ENCODE peak calls at places on chromosomes 5 and 9, in nine cellular contexts. One of them, this sample, is unnamed. For H3K4me1, the result is how much of the 10 kb centered on the place peaks cover.

GRCh38 chr5:143986567-143987242 is 174.7 kb downstream of the HMHB1 start:
- DNase-seq in K562: no peak
- DNase-seq in GM23338: no peak
- DNase-seq in fibroblast of lung: peak
- DNase-seq in GM23248: peak
- DNase-seq in heart left ventricle: no peak
- DNase-seq in Peyer's patch: no peak
- DNase-seq in PC-9: no peak
- DNase-seq in adrenal gland: no peak
- DNase-seq in this sample: no peak

GRCh38 chr5:17314907-17315471 is 97.6 kb downstream of the BASP1 start:
- DNase-seq in adrenal gland: no peak
- DNase-seq in fibroblast of lung: peak
- DNase-seq in heart left ventricle: no peak
- DNase-seq in Peyer's patch: no peak
- DNase-seq in K562: no peak
- DNase-seq in GM23338: peak
- DNase-seq in GM23248: peak
- DNase-seq in PC-9: peak
- DNase-seq in this sample: no peak

GRCh38 chr5:123776761-123777160 is 264.8 kb downstream of the CSNK1G3 start:
- DNase-seq in K562: no peak
- DNase-seq in fibroblast of lung: peak
- DNase-seq in Peyer's patch: no peak
- DNase-seq in PC-9: no peak
- DNase-seq in heart left ventricle: no peak
- DNase-seq in GM23338: no peak
- DNase-seq in adrenal gland: no peak
- DNase-seq in GM23248: peak
- DNase-seq in this sample: no peak

GRCh38 chr5:36943584-36943983 is 67.0 kb downstream of the NIPBL start:
- DNase-seq in GM23248: no peak
- DNase-seq in heart left ventricle: no peak
- DNase-seq in PC-9: no peak
- DNase-seq in fibroblast of lung: no peak
- DNase-seq in K562: no peak
- DNase-seq in GM23338: no peak
- DNase-seq in adrenal gland: no peak
- DNase-seq in Peyer's patch: no peak
- DNase-seq in this sample: no peak

GRCh38 chr5:122463221-122463620 is 151.2 kb downstream of the SNCAIP start:
- DNase-seq in PC-9: no peak
- DNase-seq in GM23338: no peak
- DNase-seq in Peyer's patch: no peak
- DNase-seq in GM23248: peak
- DNase-seq in fibroblast of lung: peak
- DNase-seq in heart left ventricle: no peak
- DNase-seq in adrenal gland: no peak
- DNase-seq in K562: no peak
- DNase-seq in this sample: no peak

GRCh38 chr5:79109527-79110492 is 1.8 kb upstream of the BHMT start:
- DNase-seq in GM23338: peak
- DNase-seq in adrenal gland: no peak
- DNase-seq in Peyer's patch: no peak
- DNase-seq in K562: peak
- DNase-seq in GM23248: no peak
- DNase-seq in fibroblast of lung: no peak
- DNase-seq in PC-9: no peak
- DNase-seq in heart left ventricle: no peak
- DNase-seq in this sample: no peak

GRCh38 chr9:86494644-86495081 is 140.5 kb upstream of the TUT7 start:
- DNase-seq in GM23248: peak
- DNase-seq in heart left ventricle: no peak
- DNase-seq in fibroblast of lung: peak
- DNase-seq in K562: no peak
- DNase-seq in Peyer's patch: no peak
- DNase-seq in PC-9: peak
- DNase-seq in adrenal gland: no peak
- DNase-seq in GM23338: no peak
- DNase-seq in this sample: no peak

GRCh38 chr9:118148990-118149389 is 444.8 kb downstream of the TLR4 start:
- DNase-seq in K562: no peak
- DNase-seq in heart left ventricle: no peak
- DNase-seq in Peyer's patch: no peak
- DNase-seq in fibroblast of lung: no peak
- DNase-seq in adrenal gland: no peak
- DNase-seq in GM23248: no peak
- DNase-seq in GM23338: peak
- DNase-seq in PC-9: no peak
- DNase-seq in this sample: no peak

GRCh38 chr5:10301842-10302610 is 5.7 kb downstream of the CMBL start:
- DNase-seq in Peyer's patch: peak
- DNase-seq in fibroblast of lung: peak
- DNase-seq in GM23338: no peak
- DNase-seq in GM23248: no peak
- DNase-seq in PC-9: peak
- DNase-seq in heart left ventricle: peak
- DNase-seq in K562: no peak
- DNase-seq in adrenal gland: peak
- DNase-seq in this sample: peak

GRCh38 chr5:147177125-147177840 is 57.5 kb upstream of the STK32A start:
- DNase-seq in heart left ventricle: no peak
- DNase-seq in GM23248: peak
- DNase-seq in PC-9: no peak
- DNase-seq in adrenal gland: no peak
- DNase-seq in fibroblast of lung: peak
- DNase-seq in K562: no peak
- DNase-seq in Peyer's patch: no peak
- DNase-seq in GM23338: no peak
- DNase-seq in this sample: no peak

GRCh38 chr9:93467462-93467861 is 14.1 kb upstream of the FAM120AOS start:
- DNase-seq in K562: no peak
- DNase-seq in heart left ventricle: no peak
- DNase-seq in GM23338: no peak
- DNase-seq in Peyer's patch: no peak
- DNase-seq in fibroblast of lung: no peak
- DNase-seq in PC-9: no peak
- DNase-seq in adrenal gland: no peak
- DNase-seq in GM23248: no peak
- DNase-seq in this sample: no peak

GRCh38 chr9:93465853-93466252 is 12.5 kb upstream of the FAM120AOS start:
- DNase-seq in K562: no peak
- DNase-seq in GM23338: no peak
- DNase-seq in heart left ventricle: no peak
- DNase-seq in GM23248: no peak
- DNase-seq in PC-9: no peak
- DNase-seq in fibroblast of lung: no peak
- DNase-seq in Peyer's patch: no peak
- DNase-seq in adrenal gland: peak
- DNase-seq in this sample: no peak

GRCh38 chr9:93467062-93467416 is 13.7 kb upstream of the FAM120AOS start:
- DNase-seq in adrenal gland: no peak
- DNase-seq in PC-9: no peak
- DNase-seq in K562: peak
- DNase-seq in fibroblast of lung: peak
- DNase-seq in Peyer's patch: no peak
- DNase-seq in GM23248: no peak
- DNase-seq in heart left ventricle: no peak
- DNase-seq in GM23338: no peak
- DNase-seq in this sample: no peak

GRCh38 chr9:93464876-93465275 is 11.5 kb upstream of the FAM120AOS start:
- DNase-seq in adrenal gland: no peak
- DNase-seq in Peyer's patch: no peak
- DNase-seq in heart left ventricle: no peak
- DNase-seq in K562: no peak
- DNase-seq in GM23248: no peak
- DNase-seq in fibroblast of lung: no peak
- DNase-seq in GM23338: peak
- DNase-seq in PC-9: no peak
- DNase-seq in this sample: no peak

DNA sequence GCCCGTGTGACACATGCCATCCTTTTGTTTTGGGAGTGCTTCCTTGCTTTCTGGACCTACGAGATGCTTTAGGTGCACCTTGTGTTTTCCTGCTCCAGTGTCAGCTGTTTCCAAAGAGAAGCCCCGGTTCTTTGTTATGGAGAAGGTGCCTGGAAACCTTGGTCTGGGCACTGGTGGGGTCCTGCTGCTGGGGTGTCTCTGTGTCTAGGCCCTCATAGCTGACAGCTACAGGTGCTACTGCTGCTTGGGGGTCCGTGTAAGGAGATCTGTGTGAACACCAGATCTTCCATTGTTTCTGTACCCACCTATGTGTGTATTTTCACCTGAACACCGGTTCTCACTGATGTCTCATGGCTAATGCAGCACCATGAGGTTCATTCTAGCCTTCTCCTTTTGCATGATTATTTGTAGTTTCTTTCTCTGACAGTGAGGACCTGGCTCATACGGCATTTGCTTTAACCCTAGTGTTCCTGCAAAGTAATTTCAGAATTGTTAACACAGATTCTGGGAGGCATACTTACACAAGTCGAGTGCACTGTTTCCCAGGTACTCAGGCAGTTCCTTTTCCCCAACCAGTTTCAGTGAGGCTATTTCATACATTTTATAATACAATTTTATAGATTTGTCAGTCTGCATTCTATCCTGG is 13.2 kb upstream of the FAM120AOS start:
- DNase-seq in adrenal gland: no peak
- DNase-seq in K562: no peak
- DNase-seq in Peyer's patch: no peak
- DNase-seq in PC-9: no peak
- DNase-seq in GM23248: no peak
- DNase-seq in GM23338: peak
- DNase-seq in heart left ventricle: no peak
- DNase-seq in fibroblast of lung: no peak
- DNase-seq in this sample: no peak
- H3K4me1 ChIP-seq in adrenal gland: under half
- H3K4me1 ChIP-seq in K562: under half
- H3K4me1 ChIP-seq in Peyer's patch: under half
- H3K4me1 ChIP-seq in PC-9: under half
- H3K4me1 ChIP-seq in GM23248: under half
- H3K4me1 ChIP-seq in GM23338: half or more
- H3K4me1 ChIP-seq in heart left ventricle: under half
- H3K4me1 ChIP-seq in fibroblast of lung: under half
- H3K4me1 ChIP-seq in this sample: half or more

DNA sequence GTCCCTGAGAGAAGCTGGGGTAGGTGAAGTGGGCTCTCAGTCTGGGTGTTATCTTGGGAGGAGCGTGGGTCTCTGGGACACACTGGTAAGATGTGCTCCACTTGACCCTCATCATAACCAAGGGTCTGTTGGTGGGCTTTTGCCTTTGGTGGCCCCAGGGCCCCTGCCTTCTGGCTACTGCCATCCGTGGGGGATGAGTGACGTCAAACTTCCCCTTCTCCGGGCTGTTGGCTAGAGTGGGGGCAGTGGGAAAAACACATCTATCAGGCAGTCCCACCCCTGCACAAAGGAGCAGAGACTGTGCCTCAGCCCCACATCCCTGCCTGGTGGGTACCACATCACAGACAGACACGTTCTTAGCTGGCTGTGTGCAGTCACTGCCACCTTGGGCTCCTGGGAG is 35.1 kb downstream of the GADD45G start:
- DNase-seq in heart left ventricle: no peak
- DNase-seq in adrenal gland: no peak
- DNase-seq in fibroblast of lung: no peak
- DNase-seq in Peyer's patch: no peak
- DNase-seq in PC-9: no peak
- DNase-seq in K562: no peak
- DNase-seq in GM23248: no peak
- DNase-seq in GM23338: no peak
- DNase-seq in this sample: no peak
- H3K4me3 ChIP-seq in heart left ventricle: no peak
- H3K4me3 ChIP-seq in adrenal gland: no peak
- H3K4me3 ChIP-seq in fibroblast of lung: no peak
- H3K4me3 ChIP-seq in Peyer's patch: no peak
- H3K4me3 ChIP-seq in PC-9: no peak
- H3K4me3 ChIP-seq in K562: no peak
- H3K4me3 ChIP-seq in GM23248: no peak
- H3K4me3 ChIP-seq in GM23338: no peak
- H3K4me3 ChIP-seq in this sample: no peak

DNA sequence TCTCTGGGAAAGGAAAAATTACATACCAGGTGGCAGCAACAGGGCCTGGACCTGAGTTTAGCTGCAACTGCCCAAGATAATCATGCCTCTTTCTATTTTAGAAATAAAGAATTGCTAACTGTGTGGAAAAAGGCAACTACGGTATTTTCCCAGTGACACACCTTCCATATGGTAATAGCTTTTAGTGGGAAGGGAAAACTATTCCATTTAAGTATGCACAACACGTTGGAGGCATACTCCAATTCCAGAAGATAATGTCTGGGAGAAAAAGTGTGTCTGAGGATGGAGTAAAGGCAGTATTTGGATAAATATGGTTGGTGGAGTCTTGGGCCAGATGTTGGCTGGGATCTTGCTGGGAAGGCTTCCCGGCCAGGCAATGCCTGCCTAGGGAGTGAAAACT is 40.7 kb downstream of the SH3PXD2B start:
- DNase-seq in GM23248: peak
- DNase-seq in Peyer's patch: no peak
- DNase-seq in adrenal gland: no peak
- DNase-seq in K562: no peak
- DNase-seq in heart left ventricle: no peak
- DNase-seq in PC-9: no peak
- DNase-seq in fibroblast of lung: peak
- DNase-seq in GM23338: no peak
- DNase-seq in this sample: no peak
- H3K4me1 ChIP-seq in GM23248: half or more
- H3K4me1 ChIP-seq in Peyer's patch: under half
- H3K4me1 ChIP-seq in adrenal gland: half or more
- H3K4me1 ChIP-seq in K562: under half
- H3K4me1 ChIP-seq in heart left ventricle: under half
- H3K4me1 ChIP-seq in PC-9: half or more
- H3K4me1 ChIP-seq in fibroblast of lung: under half
- H3K4me1 ChIP-seq in GM23338: under half
- H3K4me1 ChIP-seq in this sample: half or more

DNA sequence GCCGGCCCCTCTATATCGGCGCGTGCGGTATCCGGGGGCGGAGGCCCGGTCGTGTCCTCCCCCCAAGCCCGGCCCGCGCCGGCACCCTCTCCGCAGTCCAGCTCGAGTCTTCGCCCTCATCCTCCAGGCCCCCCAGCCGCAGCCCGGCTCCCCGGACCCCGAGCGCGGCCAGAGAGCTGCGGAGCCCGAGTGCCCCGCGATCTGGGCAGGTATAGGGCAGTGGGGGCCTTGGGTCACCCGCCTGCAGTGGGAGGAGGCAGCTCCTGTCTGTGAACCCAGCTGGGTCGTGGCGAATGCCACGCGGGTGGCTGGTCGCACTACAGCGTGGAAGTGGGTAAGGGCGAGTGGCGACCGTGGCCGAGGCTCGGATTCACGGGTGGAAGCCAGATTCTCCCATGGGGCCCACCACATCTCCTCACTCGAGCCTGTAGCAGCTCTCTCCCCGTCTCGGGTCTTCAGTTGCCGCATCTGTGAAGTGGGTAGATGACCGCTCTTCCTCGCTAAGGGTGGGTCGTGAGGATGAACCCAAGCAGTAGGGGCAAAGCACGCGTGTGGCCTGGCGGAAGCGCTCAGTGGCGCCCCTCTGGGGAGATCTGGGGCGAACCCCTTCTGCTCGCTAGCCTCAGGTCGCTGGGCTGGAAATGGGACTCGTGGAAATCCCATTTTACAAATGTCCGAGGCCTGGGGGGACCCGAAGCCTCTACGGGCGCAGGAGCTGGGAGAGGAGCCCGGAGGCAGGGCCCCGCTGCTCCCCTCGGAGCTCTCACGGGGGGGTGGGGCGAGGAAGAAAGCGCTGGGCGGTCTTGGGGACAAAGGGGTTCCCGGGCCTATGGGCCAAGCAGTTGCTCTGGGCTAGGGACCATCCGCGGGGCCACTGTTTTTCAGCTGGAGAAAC is 1.9 kb downstream of the NR5A1 start:
- DNase-seq in heart left ventricle: no peak
- DNase-seq in PC-9: no peak
- DNase-seq in GM23338: peak
- DNase-seq in GM23248: no peak
- DNase-seq in adrenal gland: peak
- DNase-seq in Peyer's patch: no peak
- DNase-seq in K562: no peak
- DNase-seq in fibroblast of lung: no peak
- DNase-seq in this sample: peak
- H3K4me3 ChIP-seq in heart left ventricle: no peak
- H3K4me3 ChIP-seq in PC-9: no peak
- H3K4me3 ChIP-seq in GM23338: peak
- H3K4me3 ChIP-seq in GM23248: no peak
- H3K4me3 ChIP-seq in adrenal gland: peak
- H3K4me3 ChIP-seq in Peyer's patch: peak
- H3K4me3 ChIP-seq in K562: no peak
- H3K4me3 ChIP-seq in fibroblast of lung: no peak
- H3K4me3 ChIP-seq in this sample: peak

This sample was measured in spleen.